ENCODE peak calls at places on chromosomes 2 and 18, in eight cellular contexts. One of them, this sample, is unnamed.

GRCh38 chr18:50559750-50560680 is at the start of gene MAPK4:
- DNase-seq in IMR-90: no peak
- DNase-seq in neural progenitor cell: peak; percentile 79
- DNase-seq in mammary epithelial cell: peak; percentile 16
- DNase-seq in mesendoderm: no peak
- DNase-seq in HCT116: no peak
- DNase-seq in hepatocyte: peak; percentile 82
- DNase-seq in H9: peak; percentile 42
- DNase-seq in this sample: no peak

GRCh38 chr2:190862591-190862991 is 18.0 kb upstream of the GLS start:
- DNase-seq in IMR-90: peak; percentile 57
- DNase-seq in neural progenitor cell: no peak
- DNase-seq in mammary epithelial cell: peak; percentile 79
- DNase-seq in mesendoderm: no peak
- DNase-seq in HCT116: no peak
- DNase-seq in hepatocyte: no peak
- DNase-seq in H9: no peak
- DNase-seq in this sample: no peak

GRCh38 chr2:102137138-102137537 is 5.4 kb upstream of the IL1R1 start:
- DNase-seq in IMR-90: no peak
- DNase-seq in neural progenitor cell: no peak
- DNase-seq in mammary epithelial cell: peak; percentile 54
- DNase-seq in mesendoderm: no peak
- DNase-seq in HCT116: no peak
- DNase-seq in hepatocyte: no peak
- DNase-seq in H9: no peak
- DNase-seq in this sample: no peak

GRCh38 chr2:152176113-152176714 is 651 bp upstream of the STAM2 start:
- DNase-seq in IMR-90: peak; percentile 38
- DNase-seq in neural progenitor cell: no peak
- DNase-seq in mammary epithelial cell: no peak
- DNase-seq in mesendoderm: no peak
- DNase-seq in HCT116: no peak
- DNase-seq in hepatocyte: no peak
- DNase-seq in H9: no peak
- DNase-seq in this sample: peak; percentile 22

GRCh38 chr2:150759531-150759930 is 272.1 kb upstream of the RND3 start:
- DNase-seq in IMR-90: no peak
- DNase-seq in neural progenitor cell: no peak
- DNase-seq in mammary epithelial cell: no peak
- DNase-seq in mesendoderm: no peak
- DNase-seq in HCT116: no peak
- DNase-seq in hepatocyte: no peak
- DNase-seq in H9: no peak
- DNase-seq in this sample: no peak

GRCh38 chr2:24360050-24360962 is at the start of gene ITSN2:
- DNase-seq in IMR-90: peak; percentile 49
- DNase-seq in neural progenitor cell: peak; percentile 91
- DNase-seq in mammary epithelial cell: peak; percentile 73
- DNase-seq in mesendoderm: peak; percentile 86
- DNase-seq in HCT116: peak; percentile 48
- DNase-seq in hepatocyte: peak; percentile 90
- DNase-seq in H9: peak; percentile 82
- DNase-seq in this sample: peak; percentile 87

GRCh38 chr18:53971331-53971730 is 253.1 kb downstream of the MBD2 start:
- DNase-seq in IMR-90: no peak
- DNase-seq in neural progenitor cell: no peak
- DNase-seq in mammary epithelial cell: peak; percentile 56
- DNase-seq in mesendoderm: no peak
- DNase-seq in HCT116: no peak
- DNase-seq in hepatocyte: no peak
- DNase-seq in H9: no peak
- DNase-seq in this sample: no peak

GRCh38 chr18:75060185-75060584 is 148.8 kb downstream of the PTGR3 start:
- DNase-seq in IMR-90: no peak
- DNase-seq in neural progenitor cell: no peak
- DNase-seq in mammary epithelial cell: no peak
- DNase-seq in mesendoderm: peak; percentile 19
- DNase-seq in HCT116: no peak
- DNase-seq in hepatocyte: no peak
- DNase-seq in H9: no peak
- DNase-seq in this sample: no peak

GRCh38 chr2:118779362-118779761 is 68.1 kb downstream of the EN1 start:
- DNase-seq in IMR-90: no peak
- DNase-seq in neural progenitor cell: no peak
- DNase-seq in mammary epithelial cell: no peak
- DNase-seq in mesendoderm: no peak
- DNase-seq in HCT116: no peak
- DNase-seq in hepatocyte: no peak
- DNase-seq in H9: no peak
- DNase-seq in this sample: no peak

GRCh38 chr2:66897181-66897580 is 462.3 kb downstream of the MEIS1 start:
- DNase-seq in IMR-90: peak; percentile 65
- DNase-seq in neural progenitor cell: no peak
- DNase-seq in mammary epithelial cell: no peak
- DNase-seq in mesendoderm: no peak
- DNase-seq in HCT116: no peak
- DNase-seq in hepatocyte: no peak
- DNase-seq in H9: no peak
- DNase-seq in this sample: no peak

GRCh38 chr2:67574230-67574629 is 177.1 kb downstream of the ETAA1 start:
- DNase-seq in IMR-90: peak; percentile 88
- DNase-seq in neural progenitor cell: no peak
- DNase-seq in mammary epithelial cell: peak; percentile 48
- DNase-seq in mesendoderm: no peak
- DNase-seq in HCT116: no peak
- DNase-seq in hepatocyte: no peak
- DNase-seq in H9: no peak
- DNase-seq in this sample: peak; percentile 8

GRCh38 chr2:134988994-134989605 is 58.1 kb downstream of the MAP3K19 start:
- DNase-seq in IMR-90: peak; percentile 50
- DNase-seq in neural progenitor cell: peak; percentile 24
- DNase-seq in mammary epithelial cell: peak; percentile 5
- DNase-seq in mesendoderm: peak; percentile 27
- DNase-seq in HCT116: peak; percentile 18
- DNase-seq in hepatocyte: peak; percentile 39
- DNase-seq in H9: no peak
- DNase-seq in this sample: peak; percentile 18

GRCh38 chr18:53553030-53553429 is 671.4 kb downstream of the MBD2 start:
- DNase-seq in IMR-90: no peak
- DNase-seq in neural progenitor cell: no peak
- DNase-seq in mammary epithelial cell: no peak
- DNase-seq in mesendoderm: peak; percentile 4
- DNase-seq in HCT116: no peak
- DNase-seq in hepatocyte: no peak
- DNase-seq in H9: no peak
- DNase-seq in this sample: no peak

GRCh38 chr18:51647942-51648341 is 450.5 kb upstream of the MEX3C start:
- DNase-seq in IMR-90: no peak
- DNase-seq in neural progenitor cell: no peak
- DNase-seq in mammary epithelial cell: no peak
- DNase-seq in mesendoderm: no peak
- DNase-seq in HCT116: no peak
- DNase-seq in hepatocyte: no peak
- DNase-seq in H9: no peak
- DNase-seq in this sample: no peak

GRCh38 chr2:240306185-240306584 is 129.3 kb upstream of the GPC1 start:
- DNase-seq in IMR-90: no peak
- DNase-seq in neural progenitor cell: no peak
- DNase-seq in mammary epithelial cell: no peak
- DNase-seq in mesendoderm: no peak
- DNase-seq in HCT116: no peak
- DNase-seq in hepatocyte: no peak
- DNase-seq in H9: no peak
- DNase-seq in this sample: no peak

GRCh38 chr2:156615836-156616322 is 179.7 kb downstream of the GPD2 start:
- DNase-seq in IMR-90: no peak
- DNase-seq in neural progenitor cell: no peak
- DNase-seq in mammary epithelial cell: no peak
- DNase-seq in mesendoderm: no peak
- DNase-seq in HCT116: no peak
- DNase-seq in hepatocyte: no peak
- DNase-seq in H9: no peak
- DNase-seq in this sample: no peak

GRCh38 chr2:97834610-97835009 is 121.2 kb downstream of the ZAP70 start:
- DNase-seq in IMR-90: no peak
- DNase-seq in neural progenitor cell: no peak
- DNase-seq in mammary epithelial cell: no peak
- DNase-seq in mesendoderm: no peak
- DNase-seq in HCT116: no peak
- DNase-seq in hepatocyte: no peak
- DNase-seq in H9: no peak
- DNase-seq in this sample: no peak

GRCh38 chr2:20596973-20597867 is 53.7 kb downstream of the HS1BP3 start:
- DNase-seq in IMR-90: no peak
- DNase-seq in neural progenitor cell: no peak
- DNase-seq in mammary epithelial cell: no peak
- DNase-seq in mesendoderm: no peak
- DNase-seq in HCT116: no peak
- DNase-seq in hepatocyte: peak; percentile 64
- DNase-seq in H9: no peak
- DNase-seq in this sample: no peak

GRCh38 chr2:217274578-217274977 is 414.7 kb upstream of the TNP1 start:
- DNase-seq in IMR-90: no peak
- DNase-seq in neural progenitor cell: no peak
- DNase-seq in mammary epithelial cell: no peak
- DNase-seq in mesendoderm: no peak
- DNase-seq in HCT116: no peak
- DNase-seq in hepatocyte: no peak
- DNase-seq in H9: no peak
- DNase-seq in this sample: no peak

GRCh38 chr2:107595749-107596148 is 230.9 kb upstream of the RGPD4 start:
- DNase-seq in IMR-90: peak; percentile 84
- DNase-seq in neural progenitor cell: no peak
- DNase-seq in mammary epithelial cell: peak; percentile 33
- DNase-seq in mesendoderm: peak; percentile 24
- DNase-seq in HCT116: no peak
- DNase-seq in hepatocyte: no peak
- DNase-seq in H9: no peak
- DNase-seq in this sample: peak; percentile 22

GRCh38 chr18:60469396-60469795 is 96.8 kb upstream of the MC4R start:
- DNase-seq in IMR-90: no peak
- DNase-seq in neural progenitor cell: no peak
- DNase-seq in mammary epithelial cell: no peak
- DNase-seq in mesendoderm: no peak
- DNase-seq in HCT116: no peak
- DNase-seq in hepatocyte: no peak
- DNase-seq in H9: no peak
- DNase-seq in this sample: no peak

GRCh38 chr18:60471652-60472051 is 99.1 kb upstream of the MC4R start:
- DNase-seq in IMR-90: no peak
- DNase-seq in neural progenitor cell: no peak
- DNase-seq in mammary epithelial cell: no peak
- DNase-seq in mesendoderm: no peak
- DNase-seq in HCT116: no peak
- DNase-seq in hepatocyte: no peak
- DNase-seq in H9: no peak
- DNase-seq in this sample: no peak

GRCh38 chr18:60466671-60467070 is 94.1 kb upstream of the MC4R start:
- DNase-seq in IMR-90: no peak
- DNase-seq in neural progenitor cell: no peak
- DNase-seq in mammary epithelial cell: no peak
- DNase-seq in mesendoderm: no peak
- DNase-seq in HCT116: no peak
- DNase-seq in hepatocyte: no peak
- DNase-seq in H9: no peak
- DNase-seq in this sample: no peak
- H3K4me2 ChIP-seq in IMR-90: no peak overlapping the region
- H3K4me2 ChIP-seq in neural progenitor cell: no peak overlapping the region
- H3K4me2 ChIP-seq in mammary epithelial cell: no peak overlapping the region
- H3K4me2 ChIP-seq in mesendoderm: no peak overlapping the region
- H3K4me2 ChIP-seq in HCT116: no peak overlapping the region
- H3K4me2 ChIP-seq in hepatocyte: no peak overlapping the region
- H3K4me2 ChIP-seq in H9: no peak overlapping the region
- H3K4me2 ChIP-seq in this sample: no peak overlapping the region

GRCh38 chr2:112493858-112494648 is 12.1 kb downstream of the TTL start:
- DNase-seq in IMR-90: peak; percentile 71
- DNase-seq in neural progenitor cell: no peak
- DNase-seq in mammary epithelial cell: peak; percentile 65
- DNase-seq in mesendoderm: peak; percentile 18
- DNase-seq in HCT116: no peak
- DNase-seq in hepatocyte: peak; percentile 66
- DNase-seq in H9: no peak
- DNase-seq in this sample: peak; percentile 65
- H3K4me2 ChIP-seq in IMR-90: peak overlapping the region; percentile 2
- H3K4me2 ChIP-seq in neural progenitor cell: no peak overlapping the region
- H3K4me2 ChIP-seq in mammary epithelial cell: peak overlapping the region; percentile 38
- H3K4me2 ChIP-seq in mesendoderm: no peak overlapping the region
- H3K4me2 ChIP-seq in HCT116: peak overlapping the region; percentile 51
- H3K4me2 ChIP-seq in hepatocyte: no peak overlapping the region
- H3K4me2 ChIP-seq in H9: no peak overlapping the region
- H3K4me2 ChIP-seq in this sample: peak overlapping the region; percentile 69

GRCh38 chr2:29025711-29026110 is 44.6 kb downstream of the TOGARAM2 start:
- DNase-seq in IMR-90: no peak
- DNase-seq in neural progenitor cell: no peak
- DNase-seq in mammary epithelial cell: no peak
- DNase-seq in mesendoderm: no peak
- DNase-seq in HCT116: no peak
- DNase-seq in hepatocyte: no peak
- DNase-seq in H9: no peak
- DNase-seq in this sample: no peak
- H3K4me2 ChIP-seq in IMR-90: no peak overlapping the region
- H3K4me2 ChIP-seq in neural progenitor cell: no peak overlapping the region
- H3K4me2 ChIP-seq in mammary epithelial cell: no peak overlapping the region
- H3K4me2 ChIP-seq in mesendoderm: no peak overlapping the region
- H3K4me2 ChIP-seq in HCT116: no peak overlapping the region
- H3K4me2 ChIP-seq in hepatocyte: no peak overlapping the region
- H3K4me2 ChIP-seq in H9: no peak overlapping the region
- H3K4me2 ChIP-seq in this sample: no peak overlapping the region

DNA sequence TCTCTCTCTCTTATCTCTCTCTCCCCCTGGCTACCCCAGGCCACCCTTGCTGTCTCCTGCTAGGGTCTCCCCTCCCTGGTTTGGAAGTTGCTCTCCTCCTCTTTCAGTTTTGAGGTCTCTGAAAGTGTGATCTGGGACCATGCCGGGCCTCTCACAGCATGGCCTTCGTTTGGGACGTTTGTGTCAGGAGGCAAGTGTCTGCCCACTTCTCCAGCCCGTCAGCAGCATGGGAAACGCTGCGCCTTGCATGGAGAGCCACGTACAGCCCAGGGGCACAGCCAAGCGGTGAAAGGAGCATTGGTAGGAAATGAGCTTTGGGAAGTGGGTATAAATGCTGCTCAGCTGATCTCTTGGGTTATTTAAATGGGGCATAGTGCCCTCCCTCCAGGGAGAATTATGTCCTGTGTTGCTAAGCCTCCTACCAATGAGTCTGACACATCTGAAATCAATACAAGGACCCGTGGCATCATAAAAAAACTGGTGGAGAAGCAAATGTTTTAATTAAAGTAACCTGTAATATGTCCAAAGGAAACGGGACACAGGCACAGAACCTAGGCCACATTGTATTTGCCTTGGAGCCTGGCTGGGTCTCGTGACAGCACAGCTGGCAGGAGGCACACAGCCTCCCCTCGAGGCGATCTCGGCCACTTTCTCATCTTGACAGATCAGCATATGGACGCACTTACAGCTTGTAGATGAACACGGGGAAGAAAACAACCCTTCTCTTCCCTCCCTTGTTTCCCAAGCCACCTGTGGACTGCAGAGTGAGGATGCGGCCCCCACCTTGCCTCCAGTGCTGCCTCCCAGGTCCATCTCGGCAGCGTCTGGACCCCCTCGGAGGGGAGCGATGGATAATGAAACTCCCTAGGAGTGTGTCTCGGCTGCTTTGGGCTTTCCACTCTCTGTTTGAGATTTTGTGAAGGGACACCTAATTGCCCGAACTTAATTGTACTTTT is 72.7 kb downstream of the SH3RF3 start:
- DNase-seq in IMR-90: no peak
- DNase-seq in neural progenitor cell: no peak
- DNase-seq in mammary epithelial cell: no peak
- DNase-seq in mesendoderm: no peak
- DNase-seq in HCT116: no peak
- DNase-seq in hepatocyte: no peak
- DNase-seq in H9: no peak
- DNase-seq in this sample: no peak
- H3K4me2 ChIP-seq in IMR-90: no peak overlapping the region
- H3K4me2 ChIP-seq in neural progenitor cell: no peak overlapping the region
- H3K4me2 ChIP-seq in mammary epithelial cell: no peak overlapping the region
- H3K4me2 ChIP-seq in mesendoderm: no peak overlapping the region
- H3K4me2 ChIP-seq in HCT116: no peak overlapping the region
- H3K4me2 ChIP-seq in hepatocyte: no peak overlapping the region
- H3K4me2 ChIP-seq in H9: no peak overlapping the region
- H3K4me2 ChIP-seq in this sample: no peak overlapping the region